ENCODE peak calls at places on chromosomes 5 and 9, in nine cellular contexts. One of them, this sample, is unnamed.

GRCh38 chr9:31535659-31536058 is 848.8 kb upstream of the ACO1 start:
- DNase-seq in activated gamma-delta T cell treated with Interleukin-2 at 50 U/mL for 16 hours: no peak
- DNase-seq in brain pericyte: no peak
- DNase-seq in hippocampal formation: peak
- DNase-seq in EH: no peak
- DNase-seq in RWPE1: no peak
- DNase-seq in uterus: no peak
- DNase-seq in NCI-H1436 treated with DMSO at 0.1 percent for 48 hours: no peak
- DNase-seq in LoVo: no peak
- DNase-seq in this sample: no peak

GRCh38 chr5:80620206-80620605 is 34.2 kb upstream of the MSH3 start:
- DNase-seq in activated gamma-delta T cell treated with Interleukin-2 at 50 U/mL for 16 hours: no peak
- DNase-seq in brain pericyte: no peak
- DNase-seq in hippocampal formation: no peak
- DNase-seq in EH: peak
- DNase-seq in RWPE1: peak
- DNase-seq in uterus: no peak
- DNase-seq in NCI-H1436 treated with DMSO at 0.1 percent for 48 hours: no peak
- DNase-seq in LoVo: no peak
- DNase-seq in this sample: no peak

GRCh38 chr5:134967607-134968006 is at the start of gene CATSPER3:
- DNase-seq in activated gamma-delta T cell treated with Interleukin-2 at 50 U/mL for 16 hours: no peak
- DNase-seq in brain pericyte: no peak
- DNase-seq in hippocampal formation: no peak
- DNase-seq in EH: no peak
- DNase-seq in RWPE1: no peak
- DNase-seq in uterus: no peak
- DNase-seq in NCI-H1436 treated with DMSO at 0.1 percent for 48 hours: no peak
- DNase-seq in LoVo: no peak
- DNase-seq in this sample: no peak

GRCh38 chr5:53362521-53362941 is 117.9 kb upstream of the FST start:
- DNase-seq in activated gamma-delta T cell treated with Interleukin-2 at 50 U/mL for 16 hours: no peak
- DNase-seq in brain pericyte: no peak
- DNase-seq in hippocampal formation: no peak
- DNase-seq in EH: peak
- DNase-seq in RWPE1: peak
- DNase-seq in uterus: no peak
- DNase-seq in NCI-H1436 treated with DMSO at 0.1 percent for 48 hours: no peak
- DNase-seq in LoVo: peak
- DNase-seq in this sample: no peak

GRCh38 chr9:94139672-94140417 is 55.6 kb downstream of the PTPDC1 start:
- DNase-seq in activated gamma-delta T cell treated with Interleukin-2 at 50 U/mL for 16 hours: no peak
- DNase-seq in brain pericyte: peak
- DNase-seq in hippocampal formation: no peak
- DNase-seq in EH: peak
- DNase-seq in RWPE1: peak
- DNase-seq in uterus: peak
- DNase-seq in NCI-H1436 treated with DMSO at 0.1 percent for 48 hours: no peak
- DNase-seq in LoVo: peak
- DNase-seq in this sample: no peak

GRCh38 chr9:89533396-89534187 is 35.7 kb upstream of the SEMA4D start:
- DNase-seq in activated gamma-delta T cell treated with Interleukin-2 at 50 U/mL for 16 hours: no peak
- DNase-seq in brain pericyte: no peak
- DNase-seq in hippocampal formation: no peak
- DNase-seq in EH: no peak
- DNase-seq in RWPE1: no peak
- DNase-seq in uterus: no peak
- DNase-seq in NCI-H1436 treated with DMSO at 0.1 percent for 48 hours: no peak
- DNase-seq in LoVo: no peak
- DNase-seq in this sample: no peak

GRCh38 chr9:116057371-116057770 is 96.2 kb upstream of the PAPPA start:
- DNase-seq in activated gamma-delta T cell treated with Interleukin-2 at 50 U/mL for 16 hours: no peak
- DNase-seq in brain pericyte: no peak
- DNase-seq in hippocampal formation: no peak
- DNase-seq in EH: no peak
- DNase-seq in RWPE1: no peak
- DNase-seq in uterus: no peak
- DNase-seq in NCI-H1436 treated with DMSO at 0.1 percent for 48 hours: no peak
- DNase-seq in LoVo: no peak
- DNase-seq in this sample: no peak

GRCh38 chr5:4246447-4246846 is 650.8 kb downstream of the IRX1 start:
- DNase-seq in activated gamma-delta T cell treated with Interleukin-2 at 50 U/mL for 16 hours: no peak
- DNase-seq in brain pericyte: no peak
- DNase-seq in hippocampal formation: no peak
- DNase-seq in EH: no peak
- DNase-seq in RWPE1: no peak
- DNase-seq in uterus: no peak
- DNase-seq in NCI-H1436 treated with DMSO at 0.1 percent for 48 hours: no peak
- DNase-seq in LoVo: no peak
- DNase-seq in this sample: no peak

GRCh38 chr5:151086192-151086869 is 5.5 kb upstream of the TNIP1 start:
- DNase-seq in activated gamma-delta T cell treated with Interleukin-2 at 50 U/mL for 16 hours: no peak
- DNase-seq in brain pericyte: no peak
- DNase-seq in hippocampal formation: no peak
- DNase-seq in EH: no peak
- DNase-seq in RWPE1: no peak
- DNase-seq in uterus: no peak
- DNase-seq in NCI-H1436 treated with DMSO at 0.1 percent for 48 hours: no peak
- DNase-seq in LoVo: no peak
- DNase-seq in this sample: no peak

GRCh38 chr5:167916706-167917105 is 374.7 kb upstream of the WWC1 start:
- DNase-seq in activated gamma-delta T cell treated with Interleukin-2 at 50 U/mL for 16 hours: no peak
- DNase-seq in brain pericyte: no peak
- DNase-seq in hippocampal formation: no peak
- DNase-seq in EH: peak
- DNase-seq in RWPE1: no peak
- DNase-seq in uterus: no peak
- DNase-seq in NCI-H1436 treated with DMSO at 0.1 percent for 48 hours: no peak
- DNase-seq in LoVo: no peak
- DNase-seq in this sample: no peak

GRCh38 chr5:134526483-134527155 is 1.1 kb downstream of the JADE2 start:
- DNase-seq in activated gamma-delta T cell treated with Interleukin-2 at 50 U/mL for 16 hours: peak
- DNase-seq in brain pericyte: no peak
- DNase-seq in hippocampal formation: peak
- DNase-seq in EH: peak
- DNase-seq in RWPE1: peak
- DNase-seq in uterus: peak
- DNase-seq in NCI-H1436 treated with DMSO at 0.1 percent for 48 hours: no peak
- DNase-seq in LoVo: peak
- DNase-seq in this sample: no peak

GRCh38 chr9:84031534-84031933 is 50.9 kb downstream of the RMI1 start:
- DNase-seq in activated gamma-delta T cell treated with Interleukin-2 at 50 U/mL for 16 hours: no peak
- DNase-seq in brain pericyte: no peak
- DNase-seq in hippocampal formation: no peak
- DNase-seq in EH: no peak
- DNase-seq in RWPE1: no peak
- DNase-seq in uterus: no peak
- DNase-seq in NCI-H1436 treated with DMSO at 0.1 percent for 48 hours: no peak
- DNase-seq in LoVo: no peak
- DNase-seq in this sample: no peak

GRCh38 chr5:158639876-158640570 is 459.7 kb downstream of the EBF1 start:
- DNase-seq in activated gamma-delta T cell treated with Interleukin-2 at 50 U/mL for 16 hours: no peak
- DNase-seq in brain pericyte: no peak
- DNase-seq in hippocampal formation: no peak
- DNase-seq in EH: peak
- DNase-seq in RWPE1: no peak
- DNase-seq in uterus: no peak
- DNase-seq in NCI-H1436 treated with DMSO at 0.1 percent for 48 hours: no peak
- DNase-seq in LoVo: no peak
- DNase-seq in this sample: no peak

GRCh38 chr9:68731857-68732256 is 26.8 kb downstream of the PIP5K1B start:
- DNase-seq in activated gamma-delta T cell treated with Interleukin-2 at 50 U/mL for 16 hours: no peak
- DNase-seq in brain pericyte: no peak
- DNase-seq in hippocampal formation: no peak
- DNase-seq in EH: no peak
- DNase-seq in RWPE1: no peak
- DNase-seq in uterus: no peak
- DNase-seq in NCI-H1436 treated with DMSO at 0.1 percent for 48 hours: no peak
- DNase-seq in LoVo: peak
- DNase-seq in this sample: no peak

GRCh38 chr5:136981936-136982335 is 517.2 kb downstream of the SPOCK1 start:
- DNase-seq in activated gamma-delta T cell treated with Interleukin-2 at 50 U/mL for 16 hours: no peak
- DNase-seq in brain pericyte: no peak
- DNase-seq in hippocampal formation: no peak
- DNase-seq in EH: no peak
- DNase-seq in RWPE1: no peak
- DNase-seq in uterus: no peak
- DNase-seq in NCI-H1436 treated with DMSO at 0.1 percent for 48 hours: no peak
- DNase-seq in LoVo: no peak
- DNase-seq in this sample: no peak

GRCh38 chr9:104900871-104901270 is 27.1 kb downstream of the ABCA1 start:
- DNase-seq in activated gamma-delta T cell treated with Interleukin-2 at 50 U/mL for 16 hours: no peak
- DNase-seq in brain pericyte: no peak
- DNase-seq in hippocampal formation: no peak
- DNase-seq in EH: peak
- DNase-seq in RWPE1: peak
- DNase-seq in uterus: no peak
- DNase-seq in NCI-H1436 treated with DMSO at 0.1 percent for 48 hours: no peak
- DNase-seq in LoVo: no peak
- DNase-seq in this sample: no peak

GRCh38 chr9:79980440-79980839 is 408.7 kb downstream of the TLE4 start:
- DNase-seq in activated gamma-delta T cell treated with Interleukin-2 at 50 U/mL for 16 hours: no peak
- DNase-seq in brain pericyte: peak
- DNase-seq in hippocampal formation: no peak
- DNase-seq in EH: no peak
- DNase-seq in RWPE1: no peak
- DNase-seq in uterus: no peak
- DNase-seq in NCI-H1436 treated with DMSO at 0.1 percent for 48 hours: no peak
- DNase-seq in LoVo: no peak
- DNase-seq in this sample: no peak

GRCh38 chr5:394671-395155 is 48.3 kb upstream of the EXOC3 start:
- DNase-seq in activated gamma-delta T cell treated with Interleukin-2 at 50 U/mL for 16 hours: no peak
- DNase-seq in brain pericyte: no peak
- DNase-seq in hippocampal formation: no peak
- DNase-seq in EH: no peak
- DNase-seq in RWPE1: no peak
- DNase-seq in uterus: no peak
- DNase-seq in NCI-H1436 treated with DMSO at 0.1 percent for 48 hours: no peak
- DNase-seq in LoVo: no peak
- DNase-seq in this sample: no peak

GRCh38 chr5:116480894-116481510 is 93.6 kb downstream of the SEMA6A start:
- DNase-seq in activated gamma-delta T cell treated with Interleukin-2 at 50 U/mL for 16 hours: no peak
- DNase-seq in brain pericyte: no peak
- DNase-seq in hippocampal formation: no peak
- DNase-seq in EH: peak
- DNase-seq in RWPE1: no peak
- DNase-seq in uterus: no peak
- DNase-seq in NCI-H1436 treated with DMSO at 0.1 percent for 48 hours: no peak
- DNase-seq in LoVo: no peak
- DNase-seq in this sample: no peak

GRCh38 chr9:121009657-121010056 is 40.4 kb downstream of the C5 start:
- DNase-seq in activated gamma-delta T cell treated with Interleukin-2 at 50 U/mL for 16 hours: no peak
- DNase-seq in brain pericyte: no peak
- DNase-seq in hippocampal formation: no peak
- DNase-seq in EH: no peak
- DNase-seq in RWPE1: no peak
- DNase-seq in uterus: no peak
- DNase-seq in NCI-H1436 treated with DMSO at 0.1 percent for 48 hours: no peak
- DNase-seq in LoVo: no peak
- DNase-seq in this sample: no peak

GRCh38 chr9:110104201-110104845 is 103.6 kb downstream of the C9orf152 start:
- DNase-seq in activated gamma-delta T cell treated with Interleukin-2 at 50 U/mL for 16 hours: no peak
- DNase-seq in brain pericyte: no peak
- DNase-seq in hippocampal formation: no peak
- DNase-seq in EH: peak
- DNase-seq in RWPE1: no peak
- DNase-seq in uterus: no peak
- DNase-seq in NCI-H1436 treated with DMSO at 0.1 percent for 48 hours: no peak
- DNase-seq in LoVo: no peak
- DNase-seq in this sample: no peak

GRCh38 chr9:2453701-2454100 is 167.9 kb upstream of the VLDLR start:
- DNase-seq in activated gamma-delta T cell treated with Interleukin-2 at 50 U/mL for 16 hours: no peak
- DNase-seq in brain pericyte: no peak
- DNase-seq in hippocampal formation: no peak
- DNase-seq in EH: no peak
- DNase-seq in RWPE1: no peak
- DNase-seq in uterus: no peak
- DNase-seq in NCI-H1436 treated with DMSO at 0.1 percent for 48 hours: no peak
- DNase-seq in LoVo: no peak
- DNase-seq in this sample: no peak

GRCh38 chr5:174311121-174311520 is 265.6 kb downstream of the NSG2 start:
- DNase-seq in activated gamma-delta T cell treated with Interleukin-2 at 50 U/mL for 16 hours: no peak
- DNase-seq in brain pericyte: no peak
- DNase-seq in hippocampal formation: no peak
- DNase-seq in EH: no peak
- DNase-seq in RWPE1: no peak
- DNase-seq in uterus: no peak
- DNase-seq in NCI-H1436 treated with DMSO at 0.1 percent for 48 hours: no peak
- DNase-seq in LoVo: no peak
- DNase-seq in this sample: no peak

GRCh38 chr9:85142461-85143401 is 473.2 kb downstream of the NTRK2 start:
- DNase-seq in activated gamma-delta T cell treated with Interleukin-2 at 50 U/mL for 16 hours: no peak
- DNase-seq in brain pericyte: no peak
- DNase-seq in hippocampal formation: peak
- DNase-seq in EH: peak
- DNase-seq in RWPE1: peak
- DNase-seq in uterus: no peak
- DNase-seq in NCI-H1436 treated with DMSO at 0.1 percent for 48 hours: no peak
- DNase-seq in LoVo: no peak
- DNase-seq in this sample: peak

GRCh38 chr5:8756498-8757084 is 789.3 kb downstream of the SEMA5A start:
- DNase-seq in activated gamma-delta T cell treated with Interleukin-2 at 50 U/mL for 16 hours: no peak
- DNase-seq in brain pericyte: no peak
- DNase-seq in hippocampal formation: peak
- DNase-seq in EH: peak
- DNase-seq in RWPE1: peak
- DNase-seq in uterus: no peak
- DNase-seq in NCI-H1436 treated with DMSO at 0.1 percent for 48 hours: no peak
- DNase-seq in LoVo: peak
- DNase-seq in this sample: no peak

GRCh38 chr9:121240394-121241145 is 27.4 kb upstream of the GSN start:
- DNase-seq in activated gamma-delta T cell treated with Interleukin-2 at 50 U/mL for 16 hours: no peak
- DNase-seq in brain pericyte: no peak
- DNase-seq in hippocampal formation: no peak
- DNase-seq in EH: peak
- DNase-seq in RWPE1: no peak
- DNase-seq in uterus: no peak
- DNase-seq in NCI-H1436 treated with DMSO at 0.1 percent for 48 hours: no peak
- DNase-seq in LoVo: no peak
- DNase-seq in this sample: no peak

GRCh38 chr5:172659909-172660628 is 19.0 kb downstream of the NEURL1B start:
- DNase-seq in activated gamma-delta T cell treated with Interleukin-2 at 50 U/mL for 16 hours: no peak
- DNase-seq in brain pericyte: no peak
- DNase-seq in hippocampal formation: peak
- DNase-seq in EH: peak
- DNase-seq in RWPE1: peak
- DNase-seq in uterus: peak
- DNase-seq in NCI-H1436 treated with DMSO at 0.1 percent for 48 hours: no peak
- DNase-seq in LoVo: no peak
- DNase-seq in this sample: no peak

GRCh38 chr9:78707481-78707977 is 410.6 kb downstream of the PSAT1 start:
- DNase-seq in activated gamma-delta T cell treated with Interleukin-2 at 50 U/mL for 16 hours: no peak
- DNase-seq in brain pericyte: no peak
- DNase-seq in hippocampal formation: no peak
- DNase-seq in EH: peak
- DNase-seq in RWPE1: peak
- DNase-seq in uterus: no peak
- DNase-seq in NCI-H1436 treated with DMSO at 0.1 percent for 48 hours: no peak
- DNase-seq in LoVo: peak
- DNase-seq in this sample: no peak

GRCh38 chr5:76641514-76642120 is 18.4 kb upstream of the F2RL2 start:
- DNase-seq in activated gamma-delta T cell treated with Interleukin-2 at 50 U/mL for 16 hours: peak
- DNase-seq in brain pericyte: peak
- DNase-seq in hippocampal formation: no peak
- DNase-seq in EH: peak
- DNase-seq in RWPE1: peak
- DNase-seq in uterus: peak
- DNase-seq in NCI-H1436 treated with DMSO at 0.1 percent for 48 hours: no peak
- DNase-seq in LoVo: peak
- DNase-seq in this sample: no peak

GRCh38 chr5:39464096-39464495 is 39.3 kb upstream of the DAB2 start:
- DNase-seq in activated gamma-delta T cell treated with Interleukin-2 at 50 U/mL for 16 hours: no peak
- DNase-seq in brain pericyte: no peak
- DNase-seq in hippocampal formation: no peak
- DNase-seq in EH: no peak
- DNase-seq in RWPE1: no peak
- DNase-seq in uterus: no peak
- DNase-seq in NCI-H1436 treated with DMSO at 0.1 percent for 48 hours: no peak
- DNase-seq in LoVo: no peak
- DNase-seq in this sample: no peak

GRCh38 chr9:131395745-131396479 is 2.0 kb downstream of the PRRC2B start:
- DNase-seq in activated gamma-delta T cell treated with Interleukin-2 at 50 U/mL for 16 hours: no peak
- DNase-seq in brain pericyte: no peak
- DNase-seq in hippocampal formation: no peak
- DNase-seq in EH: peak
- DNase-seq in RWPE1: peak
- DNase-seq in uterus: no peak
- DNase-seq in NCI-H1436 treated with DMSO at 0.1 percent for 48 hours: no peak
- DNase-seq in LoVo: no peak
- DNase-seq in this sample: no peak